ENCODE peak calls at places on chromosomes 2 and 18, in ten cellular contexts. Y is KG1; S is A172; L is Calu3; F is H1; K is stimulated activated CD8-positive, alpha-beta memory T cell treated with anti-CD3 and anti-CD28 coated beads, Interleukin-4, amount 100 ng/mL, for 1 hour; X is ovary; R is CD4-positive, alpha-beta T cell; Z is HCEC 1CT; M is ascending aorta. B is an unnamed sample.

GRCh38 chr2:205270689-205271088 is 411.6 kb upstream of the NRP2 start:
- DNase-seq in Y (no peak), S (no peak), L (peak; percentile 50), F (no peak), K (no peak), X (no peak), R (no peak), Z (no peak), M (no peak), B (no peak)

GRCh38 chr2:159381574-159381973 is 95.1 kb upstream of the WDSUB1 start:
- DNase-seq in Y (no peak), S (no peak), L (no peak), F (no peak), K (no peak), X (no peak), R (no peak), Z (no peak), M (no peak), B (no peak)

GRCh38 chr18:74831571-74832250 is 234.0 kb downstream of the ZNF407 start:
- DNase-seq in Y (no peak), S (no peak), L (no peak), F (no peak), K (no peak), X (no peak), R (no peak), Z (no peak), M (no peak), B (no peak)

GRCh38 chr2:38508311-38509039 is 94.3 kb downstream of the HNRNPLL start:
- DNase-seq in Y (peak; percentile 52), S (peak; percentile 72), L (peak; percentile 86), F (peak; percentile 89), K (peak; percentile 57), X (peak; percentile 90), R (peak; percentile 76), Z (peak; percentile 60), M (peak; percentile 67), B (peak; percentile 79)

GRCh38 chr2:241542278-241542605 is 16.3 kb upstream of the BOK start:
- DNase-seq in Y (no peak), S (no peak), L (no peak), F (no peak), K (no peak), X (no peak), R (no peak), Z (no peak), M (no peak), B (no peak)

GRCh38 chr2:241983571-241984270 is 114.2 kb downstream of the RTP5 start:
- DNase-seq in Y (no peak), S (no peak), L (no peak), F (no peak), K (no peak), X (no peak), R (no peak), Z (no peak), M (no peak), B (no peak)

GRCh38 chr2:242085941-242086621 is 216.6 kb downstream of the RTP5 start:
- DNase-seq in Y (peak; percentile 55), S (no peak), L (no peak), F (no peak), K (no peak), X (no peak), R (no peak), Z (peak; percentile 17), M (no peak), B (no peak)

GRCh38 chr2:176428943-176429469 is 159.8 kb downstream of the MTX2 start:
- DNase-seq in Y (no peak), S (no peak), L (no peak), F (no peak), K (no peak), X (no peak), R (no peak), Z (no peak), M (no peak), B (no peak)

GRCh38 chr18:12657048-12657848 is 659 bp downstream of the SPIRE1 start:
- DNase-seq in Y (no peak), S (no peak), L (peak; percentile 21), F (peak; percentile 54), K (no peak), X (peak; percentile 73), R (no peak), Z (peak; percentile 46), M (no peak), B (peak; percentile 36)

GRCh38 chr2:10489842-10490555 is 41.9 kb upstream of the ODC1 start:
- DNase-seq in Y (no peak), S (no peak), L (no peak), F (peak; percentile 27), K (no peak), X (no peak), R (no peak), Z (no peak), M (no peak), B (no peak)

GRCh38 chr2:164388511-164388910 is 232.8 kb downstream of the GRB14 start:
- DNase-seq in Y (no peak), S (peak; percentile 94), L (peak; percentile 64), F (no peak), K (no peak), X (no peak), R (no peak), Z (peak; percentile 92), M (no peak), B (no peak)

GRCh38 chr2:219446101-219446504 is 11.5 kb downstream of the SPEG start:
- DNase-seq in Y (no peak), S (peak; percentile 67), L (no peak), F (no peak), K (no peak), X (no peak), R (no peak), Z (peak; percentile 30), M (peak; percentile 58), B (no peak)

GRCh38 chr2:241241669-241242068 is 53.2 kb downstream of the ANO7 start:
- DNase-seq in Y (no peak), S (no peak), L (no peak), F (no peak), K (no peak), X (no peak), R (no peak), Z (no peak), M (no peak), B (no peak)

GRCh38 chr2:161988589-161988988 is 85.4 kb downstream of the DPP4 start:
- DNase-seq in Y (no peak), S (no peak), L (peak; percentile 10), F (no peak), K (no peak), X (no peak), R (no peak), Z (no peak), M (no peak), B (no peak)

GRCh38 chr18:79849328-79850207 is 51.8 kb downstream of the KCNG2 start:
- DNase-seq in Y (no peak), S (no peak), L (no peak), F (peak; percentile 41), K (no peak), X (no peak), R (no peak), Z (no peak), M (no peak), B (no peak)

GRCh38 chr2:5693288-5694015 is 1.3 kb downstream of the SOX11 start:
- DNase-seq in Y (no peak), S (peak; percentile 29), L (no peak), F (peak; percentile 60), K (no peak), X (no peak), R (no peak), Z (no peak), M (no peak), B (no peak)

GRCh38 chr2:167013227-167013626 is 124.9 kb downstream of the XIRP2 start:
- DNase-seq in Y (no peak), S (peak; percentile 55), L (no peak), F (no peak), K (no peak), X (no peak), R (no peak), Z (peak; percentile 36), M (no peak), B (no peak)

GRCh38 chr2:56130463-56131070 is 53.2 kb upstream of the CCDC85A start:
- DNase-seq in Y (no peak), S (peak; percentile 45), L (peak; percentile 49), F (no peak), K (no peak), X (no peak), R (no peak), Z (peak; percentile 46), M (no peak), B (peak; percentile 32)

GRCh38 chr2:175525975-175526374 is 344.5 kb upstream of the ATP5MC3 start:
- DNase-seq in Y (no peak), S (peak; percentile 5), L (no peak), F (no peak), K (no peak), X (no peak), R (no peak), Z (no peak), M (no peak), B (no peak)

GRCh38 chr2:230908595-230909191 is 16.3 kb downstream of the GPR55 start:
- DNase-seq in Y (no peak), S (peak; percentile 95), L (no peak), F (no peak), K (no peak), X (no peak), R (no peak), Z (peak; percentile 82), M (no peak), B (peak; percentile 83)

GRCh38 chr2:119431155-119431975 is at the start of gene TMEM37:
- DNase-seq in Y (no peak), S (peak; percentile 66), L (peak; percentile 68), F (peak; percentile 79), K (no peak), X (peak; percentile 91), R (no peak), Z (peak; percentile 29), M (no peak), B (peak; percentile 69)

GRCh38 chr2:135960598-135961551 is 24.6 kb downstream of the DARS1 start:
- DNase-seq in Y (no peak), S (no peak), L (no peak), F (no peak), K (no peak), X (no peak), R (no peak), Z (no peak), M (no peak), B (no peak)

GRCh38 chr2:166643980-166644379 is 149.9 kb upstream of the SCN7A start:
- DNase-seq in Y (no peak), S (no peak), L (no peak), F (no peak), K (no peak), X (no peak), R (no peak), Z (no peak), M (no peak), B (no peak)

GRCh38 chr2:215354771-215355695 is 43.2 kb downstream of the ATIC start:
- DNase-seq in Y (no peak), S (no peak), L (no peak), F (no peak), K (no peak), X (no peak), R (no peak), Z (peak; percentile 1), M (no peak), B (no peak)

GRCh38 chr18:46677609-46678470 is 20.8 kb upstream of the LOXHD1 start:
- DNase-seq in Y (no peak), S (peak; percentile 3), L (no peak), F (no peak), K (no peak), X (no peak), R (no peak), Z (peak; percentile 38), M (no peak), B (no peak)

GRCh38 chr2:39954346-39954745 is 175.3 kb upstream of the THUMPD2 start:
- DNase-seq in Y (no peak), S (peak; percentile 28), L (no peak), F (no peak), K (no peak), X (no peak), R (no peak), Z (peak; percentile 69), M (no peak), B (no peak)

GRCh38 chr2:100924520-100925451 is 77.3 kb upstream of the RPL31 start:
- DNase-seq in Y (no peak), S (peak; percentile 85), L (no peak), F (no peak), K (no peak), X (no peak), R (peak; percentile 8), Z (peak; percentile 63), M (no peak), B (no peak)

GRCh38 chr18:58230438-58231179 is 186.6 kb downstream of the NEDD4L start:
- DNase-seq in Y (no peak), S (peak; percentile 30), L (peak; percentile 66), F (no peak), K (no peak), X (no peak), R (no peak), Z (no peak), M (no peak), B (peak; percentile 63)

B was measured in LoVo.